ENCODE peak calls at places on chromosomes 16 and 17, in six cellular contexts. W is posterior cingulate gyrus, X is uterus, V is HT-29, A is GM04504, C is NCI-H2081. U is an unnamed sample.

GRCh38 chr17:33701910-33702309 is 408.8 kb upstream of the ASIC2 start:
- DNase-seq in W (no peak), X (no peak), V (no peak), A (no peak), C (no peak), U (peak)

GRCh38 chr16:5046914-5047313 is 13.2 kb upstream of the NAGPA start:
- DNase-seq in W (no peak), X (no peak), V (no peak), A (no peak), C (no peak), U (no peak)

GRCh38 chr16:74667215-74667765 is 613 bp upstream of the RFWD3 start:
- DNase-seq in W (peak), X (no peak), V (peak), A (no peak), C (peak), U (peak)

GRCh38 chr16:68754117-68754792 is 17.2 kb downstream of the CDH1 start:
- DNase-seq in W (no peak), X (no peak), V (no peak), A (no peak), C (no peak), U (no peak)

GRCh38 chr16:3173892-3174617 is 13.9 kb upstream of the OR1F1 start:
- DNase-seq in W (no peak), X (no peak), V (peak), A (no peak), C (no peak), U (peak)

GRCh38 chr17:76599699-76600460 is 14.2 kb upstream of the ST6GALNAC2 start:
- DNase-seq in W (no peak), X (no peak), V (no peak), A (no peak), C (no peak), U (no peak)

GRCh38 chr16:30652718-30653117 is 2.0 kb downstream of the PRR14 start:
- DNase-seq in W (no peak), X (no peak), V (no peak), A (no peak), C (no peak), U (no peak)

GRCh38 chr17:10875984-10876555 is 38.2 kb upstream of the PIRT start:
- DNase-seq in W (peak), X (peak), V (peak), A (no peak), C (peak), U (peak)

GRCh38 chr17:75877752-75878173 is 618 bp downstream of the TRIM47 start:
- DNase-seq in W (no peak), X (peak), V (peak), A (no peak), C (peak), U (peak)

GRCh38 chr17:79678856-79679255 is 51.9 kb upstream of the ENPP7 start:
- DNase-seq in W (no peak), X (no peak), V (no peak), A (no peak), C (no peak), U (no peak)

GRCh38 chr17:17913695-17914332 is 58.4 kb downstream of the TOM1L2 start:
- DNase-seq in W (no peak), X (peak), V (peak), A (peak), C (peak), U (peak)

GRCh38 chr16:89709716-89710480 is 8.4 kb upstream of the SPATA2L start:
- DNase-seq in W (no peak), X (no peak), V (no peak), A (no peak), C (no peak), U (no peak)